ENCODE peak calls at places on chromosomes 2 and 18, in ten cellular contexts. G, F, Z, K, I, U, E, J, S and B are unnamed samples.

GRCh38 chr18:3262234-3263171 is 570 bp downstream of the MYL12B start:
- DNase-seq in G (no peak), F (no peak), Z (peak), K (no peak), I (peak), U (no peak), E (no peak), J (peak), S (no peak), B (no peak)

GRCh38 chr2:20400787-20401494 is 45.9 kb upstream of the RHOB start:
- DNase-seq in G (no peak), F (no peak), Z (no peak), K (peak), I (no peak), U (no peak), E (no peak), J (no peak), S (no peak), B (no peak)

GRCh38 chr18:23355206-23355605 is 97.9 kb upstream of the RIOK3 start:
- DNase-seq in G (no peak), F (no peak), Z (no peak), K (no peak), I (no peak), U (no peak), E (no peak), J (no peak), S (no peak), B (no peak)

GRCh38 chr18:9380101-9380500 is 45.5 kb downstream of the TWSG1 start:
- DNase-seq in G (no peak), F (peak), Z (no peak), K (no peak), I (no peak), U (no peak), E (no peak), J (no peak), S (no peak), B (no peak)

GRCh38 chr2:26674002-26674751 is 18.3 kb upstream of the KCNK3 start:
- DNase-seq in G (no peak), F (no peak), Z (no peak), K (no peak), I (no peak), U (no peak), E (no peak), J (no peak), S (no peak), B (no peak)

GRCh38 chr2:197356136-197356535 is 45.6 kb upstream of the ANKRD44 start:
- DNase-seq in G (no peak), F (no peak), Z (no peak), K (no peak), I (no peak), U (no peak), E (no peak), J (no peak), S (no peak), B (no peak)

GRCh38 chr2:179559108-179559806 is 294.6 kb upstream of the SESTD1 start:
- DNase-seq in G (no peak), F (no peak), Z (no peak), K (no peak), I (no peak), U (no peak), E (no peak), J (no peak), S (no peak), B (no peak)

GRCh38 chr18:63098014-63098981 is 221.3 kb downstream of the BCL2 start:
- DNase-seq in G (no peak), F (no peak), Z (no peak), K (no peak), I (no peak), U (no peak), E (no peak), J (peak), S (no peak), B (no peak)

GRCh38 chr2:106176446-106177110 is 17.5 kb downstream of the UXS1 start:
- DNase-seq in G (no peak), F (no peak), Z (no peak), K (no peak), I (no peak), U (no peak), E (no peak), J (no peak), S (no peak), B (no peak)

GRCh38 chr2:190382851-190383250 is 25.3 kb upstream of the MFSD6 start:
- DNase-seq in G (peak), F (no peak), Z (no peak), K (peak), I (no peak), U (peak), E (no peak), J (peak), S (peak), B (peak)

GRCh38 chr18:58581265-58581664 is 47.6 kb downstream of the ALPK2 start:
- DNase-seq in G (peak), F (peak), Z (no peak), K (peak), I (peak), U (no peak), E (no peak), J (no peak), S (peak), B (no peak)

GRCh38 chr2:165469417-165469816 is at the start of gene CSRNP3:
- DNase-seq in G (peak), F (peak), Z (no peak), K (peak), I (no peak), U (peak), E (peak), J (no peak), S (peak), B (no peak)

GRCh38 chr2:239693330-239693729 is 292.5 kb upstream of the HDAC4 start:
- DNase-seq in G (no peak), F (no peak), Z (no peak), K (no peak), I (no peak), U (no peak), E (no peak), J (no peak), S (no peak), B (no peak)

GRCh38 chr2:191677091-191677645 is 768 bp upstream of the NABP1 start:
- DNase-seq in G (peak), F (peak), Z (no peak), K (peak), I (no peak), U (no peak), E (peak), J (peak), S (peak), B (no peak)

GRCh38 chr18:50853863-50854271 is 25.1 kb upstream of the ME2 start:
- DNase-seq in G (peak), F (no peak), Z (no peak), K (peak), I (no peak), U (no peak), E (no peak), J (no peak), S (no peak), B (no peak)

GRCh38 chr2:187002242-187002641 is 153.3 kb upstream of the ZSWIM2 start:
- DNase-seq in G (no peak), F (no peak), Z (no peak), K (no peak), I (no peak), U (no peak), E (no peak), J (no peak), S (no peak), B (no peak)

GRCh38 chr2:110804915-110805314 is 72.5 kb downstream of the ACOXL start:
- DNase-seq in G (no peak), F (no peak), Z (peak), K (no peak), I (no peak), U (no peak), E (no peak), J (peak), S (no peak), B (no peak)

GRCh38 chr2:152920846-152921245 is 202.4 kb downstream of the ARL6IP6 start:
- DNase-seq in G (no peak), F (no peak), Z (no peak), K (peak), I (no peak), U (no peak), E (no peak), J (no peak), S (no peak), B (no peak)

GRCh38 chr2:224689539-224689938 is 26.6 kb downstream of the CCDC195 start:
- DNase-seq in G (no peak), F (no peak), Z (no peak), K (no peak), I (no peak), U (no peak), E (no peak), J (no peak), S (no peak), B (no peak)

GRCh38 chr2:88859461-88859860 is 168.0 kb downstream of the RPIA start:
- DNase-seq in G (no peak), F (no peak), Z (no peak), K (no peak), I (no peak), U (no peak), E (no peak), J (no peak), S (no peak), B (no peak)

GRCh38 chr2:221570321-221571107 is 1.6 kb downstream of the EPHA4 start:
- DNase-seq in G (peak), F (no peak), Z (no peak), K (peak), I (no peak), U (peak), E (peak), J (peak), S (no peak), B (no peak)

GRCh38 chr2:241049739-241050623 is 51.6 kb downstream of the SNED1 start:
- DNase-seq in G (no peak), F (no peak), Z (no peak), K (no peak), I (no peak), U (no peak), E (no peak), J (no peak), S (no peak), B (no peak)

GRCh38 chr2:233418761-233419625 is 64.7 kb downstream of the DGKD start:
- DNase-seq in G (peak), F (no peak), Z (no peak), K (peak), I (peak), U (no peak), E (peak), J (peak), S (no peak), B (no peak)

GRCh38 chr2:54899576-54900200 is 150.6 kb downstream of the RTN4 start:
- DNase-seq in G (peak), F (peak), Z (no peak), K (peak), I (no peak), U (peak), E (no peak), J (no peak), S (peak), B (peak)

GRCh38 chr2:128178650-128179460 is 87.9 kb downstream of the UGGT1 start:
- DNase-seq in G (peak), F (peak), Z (no peak), K (peak), I (peak), U (no peak), E (peak), J (peak), S (peak), B (peak)

GRCh38 chr2:30096451-30096850 is 50.4 kb upstream of the YPEL5 start:
- DNase-seq in G (no peak), F (no peak), Z (no peak), K (no peak), I (no peak), U (no peak), E (no peak), J (no peak), S (no peak), B (no peak)

GRCh38 chr2:218585541-218585940 is 16.9 kb downstream of the CNOT9 start:
- DNase-seq in G (no peak), F (no peak), Z (no peak), K (no peak), I (no peak), U (no peak), E (no peak), J (no peak), S (no peak), B (no peak)

GRCh38 chr2:127401757-127402695 is 14.3 kb upstream of the MAP3K2 start:
- DNase-seq in G (no peak), F (no peak), Z (no peak), K (peak), I (no peak), U (no peak), E (no peak), J (no peak), S (no peak), B (no peak)

GRCh38 chr18:3891245-3891644 is 441.3 kb downstream of the TGIF1 start:
- DNase-seq in G (no peak), F (no peak), Z (no peak), K (no peak), I (no peak), U (no peak), E (no peak), J (no peak), S (no peak), B (no peak)

GRCh38 chr2:239751719-239752355 is 273.3 kb downstream of the NDUFA10 start:
- DNase-seq in G (no peak), F (no peak), Z (peak), K (no peak), I (peak), U (no peak), E (peak), J (peak), S (no peak), B (no peak)

GRCh38 chr2:18132697-18133096 is 254.2 kb downstream of the KCNS3 start:
- DNase-seq in G (peak), F (no peak), Z (no peak), K (peak), I (no peak), U (no peak), E (no peak), J (no peak), S (no peak), B (no peak)

GRCh38 chr2:56232912-56233311 is 49.1 kb downstream of the CCDC85A start:
- DNase-seq in G (no peak), F (no peak), Z (no peak), K (no peak), I (no peak), U (no peak), E (no peak), J (no peak), S (no peak), B (no peak)